ENCODE peak calls at places on chromosome 9, in eight cellular contexts. G, S, N, K, J, R, D and C are unnamed samples.

GRCh38 chr9:108047264-108047663 is 557.7 kb upstream of the KLF4 start:
- DNase-seq in J (peak; percentile 39), G (no peak), K (peak; percentile 67), R (no peak), S (no peak), N (no peak), D (no peak), C (no peak)

GRCh38 chr9:81150016-81150625 is 539.2 kb downstream of the TLE1 start:
- DNase-seq in R (no peak), D (no peak), S (no peak), J (peak; percentile 7), K (peak; percentile 5), N (no peak), G (no peak), C (no peak)

GRCh38 chr9:114829686-114830085 is 23.8 kb upstream of the TNFSF15 start:
- DNase-seq in S (no peak), K (no peak), R (no peak), N (no peak), D (no peak), G (no peak), J (no peak), C (no peak)

GRCh38 chr9:100718717-100719116 is 140.8 kb downstream of the CAVIN4 start:
- DNase-seq in G (no peak), N (no peak), J (no peak), R (no peak), D (no peak), S (no peak), K (no peak), C (no peak)

GRCh38 chr9:136823136-136824046 is 15.6 kb downstream of the RABL6 start:
- DNase-seq in N (peak; percentile 57), S (no peak), J (no peak), K (no peak), D (peak; percentile 11), R (no peak), G (no peak), C (no peak)

GRCh38 chr9:68844623-68845612 is 139.9 kb downstream of the PIP5K1B start:
- DNase-seq in G (peak; percentile 56), D (peak; percentile 65), R (peak; percentile 51), S (no peak), J (peak; percentile 8), K (no peak), N (no peak), C (peak; percentile 59)

GRCh38 chr9:6484210-6484609 is 71.2 kb downstream of the UHRF2 start:
- DNase-seq in J (no peak), K (no peak), G (no peak), N (no peak), S (no peak), D (no peak), R (no peak), C (no peak)

GRCh38 chr9:119649205-119649604 is 280.0 kb upstream of the BRINP1 start:
- DNase-seq in G (no peak), N (no peak), J (no peak), K (no peak), R (no peak), S (no peak), D (no peak), C (no peak)

GRCh38 chr9:68872026-68872501 is 141.8 kb downstream of the PRKACG start:
- DNase-seq in D (peak; percentile 85), K (no peak), N (no peak), R (peak; percentile 6), J (no peak), G (no peak), S (no peak), C (no peak)

GRCh38 chr9:114386361-114386885 is 1.4 kb downstream of the AKNA start:
- DNase-seq in R (no peak), S (no peak), K (no peak), N (no peak), D (no peak), J (no peak), G (no peak), C (no peak)

GRCh38 chr9:137146527-137146918 is 7.6 kb downstream of the GRIN1 start:
- DNase-seq in N (no peak), J (no peak), R (no peak), D (peak; percentile 11), S (no peak), K (no peak), G (no peak), C (no peak)

GRCh38 chr9:135123735-135124134 is 36.3 kb downstream of the OLFM1 start:
- DNase-seq in G (no peak), K (no peak), D (no peak), R (no peak), N (no peak), S (no peak), J (no peak), C (no peak)

GRCh38 chr9:133664651-133665050 is 28.5 kb downstream of the DBH start:
- DNase-seq in S (no peak), K (no peak), J (no peak), D (no peak), N (no peak), R (no peak), G (no peak), C (no peak)

GRCh38 chr9:18396102-18396728 is 77.7 kb upstream of the ADAMTSL1 start:
- DNase-seq in N (no peak), J (peak; percentile 18), D (no peak), S (no peak), K (peak; percentile 27), R (no peak), G (no peak), C (no peak)

GRCh38 chr9:34084562-34084961 is 35.9 kb upstream of the UBAP2 start:
- DNase-seq in G (no peak), R (peak; percentile 2), J (no peak), K (no peak), D (no peak), N (no peak), S (no peak), C (no peak)

DNA sequence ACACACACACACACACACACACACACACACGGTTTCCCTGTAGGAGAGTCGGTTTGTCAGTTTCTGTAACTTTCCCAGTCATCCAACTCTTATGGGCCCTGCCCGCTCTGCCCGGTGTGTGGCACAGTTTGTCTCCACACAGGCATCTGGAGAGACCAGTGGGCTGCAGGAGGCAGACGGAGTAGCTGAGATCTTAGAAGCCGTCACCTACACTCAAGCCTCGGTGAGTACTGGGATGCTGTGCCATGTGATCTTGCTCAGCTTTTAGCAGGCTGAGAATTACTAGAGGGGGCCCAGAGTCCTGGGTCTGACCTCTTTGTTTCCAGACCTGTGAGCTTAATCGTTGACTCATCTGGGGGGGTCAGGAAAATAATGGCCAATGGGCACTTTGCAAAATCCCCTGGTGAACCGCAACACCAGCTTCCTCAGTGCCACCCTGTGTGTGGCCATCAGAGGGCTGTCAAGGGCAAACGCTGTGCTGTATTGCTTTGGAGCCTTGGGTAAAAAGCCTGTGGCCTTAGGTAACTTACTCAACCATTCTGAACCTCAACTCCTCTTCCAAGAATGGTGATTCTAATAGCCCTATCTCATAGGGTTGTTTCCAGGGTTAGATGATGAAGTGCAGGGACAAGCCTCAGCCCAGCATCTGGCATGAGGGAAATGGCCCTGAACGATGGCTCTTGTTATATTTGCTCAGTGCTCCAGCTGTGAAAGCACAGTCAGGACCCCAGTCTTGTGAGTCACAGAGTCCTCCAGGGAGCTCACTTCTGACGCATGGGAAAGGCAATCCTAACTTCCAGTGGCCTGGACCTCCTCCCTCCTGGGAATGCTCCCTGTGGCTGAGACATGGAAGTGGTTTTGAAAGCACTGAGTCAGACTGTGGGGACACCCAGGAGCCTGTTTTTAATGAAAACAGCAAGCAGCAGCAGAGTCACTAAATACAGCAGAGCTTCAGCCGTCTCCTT is 45.6 kb downstream of the COL15A1 start:
- DNase-seq in D (no peak), R (no peak), S (peak; percentile 94), N (no peak), K (peak; percentile 97), G (peak; percentile 32), J (peak; percentile 100), C (no peak)
- TF ChIP-seq CTCF in D (no peak), R (no peak), S (peak; percentile 32), N (no peak), K (peak; percentile 16), G (no peak), J (peak; percentile 12), C (no peak)

GRCh38 chr9:15353892-15354291 is 46.9 kb upstream of the TTC39B start:
- DNase-seq in S (no peak), K (no peak), R (no peak), N (no peak), J (no peak), D (no peak), G (no peak), C (no peak)

GRCh38 chr9:15352301-15352700 is 45.3 kb upstream of the TTC39B start:
- DNase-seq in G (no peak), K (no peak), J (no peak), R (no peak), D (no peak), S (no peak), N (no peak), C (no peak)

GRCh38 chr9:15357050-15357653 is 50.1 kb upstream of the TTC39B start:
- DNase-seq in D (peak; percentile 58), J (no peak), K (no peak), N (no peak), G (peak; percentile 59), R (no peak), S (no peak), C (peak; percentile 51)

GRCh38 chr9:15355669-15356068 is 48.7 kb upstream of the TTC39B start:
- DNase-seq in N (no peak), G (no peak), K (no peak), D (no peak), S (no peak), J (no peak), R (no peak), C (no peak)

GRCh38 chr9:15354713-15355112 is 47.7 kb upstream of the TTC39B start:
- DNase-seq in K (no peak), N (no peak), J (no peak), D (no peak), R (no peak), G (no peak), S (no peak), C (no peak)
- TF ChIP-seq CTCF in K (no peak), N (no peak), J (no peak), D (no peak), R (no peak), G (no peak), S (no peak), C (no peak)

DNA sequence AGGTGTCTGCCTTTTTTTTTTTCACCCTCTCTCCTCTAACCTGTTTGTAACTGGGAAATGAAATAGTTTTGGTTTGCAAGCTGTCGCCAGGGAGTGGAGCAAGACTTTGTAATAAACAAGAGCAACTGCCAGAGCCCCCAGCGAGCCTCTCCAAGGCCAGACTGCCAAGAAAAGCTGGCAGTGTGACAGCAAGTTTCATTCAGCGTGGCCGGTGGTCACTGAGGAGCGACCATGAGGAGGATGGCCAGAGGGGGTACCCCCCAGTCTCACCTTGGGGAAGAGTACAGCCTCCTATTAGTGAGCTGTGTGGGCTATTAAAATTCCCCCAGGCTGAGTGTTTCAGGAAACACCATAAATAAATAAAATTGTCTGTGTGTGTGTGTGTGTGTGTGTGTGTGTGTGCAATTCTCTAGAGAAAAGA is 49.9 kb downstream of the ZFAND5 start:
- DNase-seq in R (no peak), N (peak; percentile 60), D (no peak), K (no peak), S (no peak), G (no peak), J (peak; percentile 47), C (no peak)
- TF ChIP-seq CTCF in R (no peak), N (no peak), D (no peak), K (no peak), S (no peak), G (no peak), J (no peak), C (no peak)

DNA sequence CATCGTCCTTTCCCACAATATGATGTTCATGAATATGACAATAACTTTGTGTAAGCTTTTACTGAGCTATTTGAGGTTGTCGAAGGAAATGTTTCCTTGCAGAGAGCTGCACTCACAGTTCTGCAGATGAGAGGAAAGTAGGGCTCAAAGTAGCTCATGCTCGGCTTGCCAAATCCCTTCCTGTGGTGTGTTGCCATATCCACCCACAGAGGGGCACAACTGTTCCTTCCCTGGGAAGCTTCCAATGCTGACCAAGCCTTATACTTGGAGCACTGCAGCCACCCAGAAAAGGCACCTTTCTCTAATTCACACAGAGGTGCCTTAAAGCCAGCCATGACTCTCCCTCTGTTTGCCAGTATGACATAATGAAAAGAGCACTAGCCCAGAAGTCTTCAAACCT is 390.3 kb downstream of the CAAP1 start:
- DNase-seq in N (no peak), R (no peak), S (no peak), J (no peak), K (no peak), D (peak; percentile 64), G (no peak), C (no peak)
- TF ChIP-seq CTCF in N (no peak), R (peak; percentile 41), S (no peak), J (no peak), K (no peak), D (peak; percentile 43), G (no peak), C (no peak)